ENCODE peak calls at places on chromosomes 12 and 14, in nine cellular contexts. Z is HFF-Myc, K is psoas muscle, R is mammary epithelial cell, Y is heart left ventricle, S is neural progenitor cell, W is trophoblast cell, E is fibroblast of lung, Q is AG10803. D is an unnamed sample.

GRCh38 chr12:28869197-28869596 is 279.9 kb upstream of the FAR2 start:
- DNase-seq in Z (no peak), K (no peak), R (peak), Y (no peak), S (no peak), W (peak), E (peak), Q (peak), D (no peak)

GRCh38 chr12:60616400-60616799 is 1020.6 kb downstream of the SLC16A7 start:
- DNase-seq in Z (no peak), K (no peak), R (no peak), Y (no peak), S (no peak), W (no peak), E (no peak), Q (no peak), D (no peak)

GRCh38 chr12:124321040-124321481 is 26.2 kb downstream of the RFLNA start:
- DNase-seq in Z (peak), K (peak), R (peak), Y (peak), S (peak), W (peak), E (peak), Q (peak), D (peak)

GRCh38 chr14:90611936-90612335 is 204.3 kb downstream of the TTC7B start:
- DNase-seq in Z (no peak), K (no peak), R (no peak), Y (no peak), S (no peak), W (no peak), E (peak), Q (peak), D (no peak)

GRCh38 chr14:21039059-21039422 is 3.1 kb upstream of the RNASE7 start:
- DNase-seq in Z (no peak), K (peak), R (peak), Y (peak), S (no peak), W (no peak), E (peak), Q (peak), D (no peak)

GRCh38 chr12:16880864-16881285 is 274.9 kb upstream of the LMO3 start:
- DNase-seq in Z (no peak), K (no peak), R (no peak), Y (no peak), S (peak), W (no peak), E (no peak), Q (no peak), D (no peak)

GRCh38 chr12:1212529-1212928 is 221.5 kb downstream of the ERC1 start:
- DNase-seq in Z (no peak), K (no peak), R (no peak), Y (no peak), S (peak), W (no peak), E (no peak), Q (no peak), D (no peak)

GRCh38 chr12:117571321-117571720 is 209.9 kb upstream of the NOS1 start:
- DNase-seq in Z (no peak), K (no peak), R (no peak), Y (no peak), S (no peak), W (no peak), E (no peak), Q (no peak), D (no peak)

GRCh38 chr12:67853204-67853603 is 136.0 kb upstream of the IFNG-AS1 start:
- DNase-seq in Z (no peak), K (no peak), R (no peak), Y (no peak), S (no peak), W (no peak), E (peak), Q (peak), D (no peak)

GRCh38 chr12:267581-268482 is 5.2 kb upstream of the SLC6A13 start:
- DNase-seq in Z (no peak), K (no peak), R (peak), Y (no peak), S (peak), W (no peak), E (no peak), Q (no peak), D (no peak)

GRCh38 chr14:67416085-67416484 is 4.1 kb upstream of the PLEK2 start:
- DNase-seq in Z (no peak), K (no peak), R (no peak), Y (no peak), S (no peak), W (no peak), E (no peak), Q (no peak), D (no peak)

GRCh38 chr12:26659930-26660329 is 173.1 kb downstream of the ITPR2 start:
- DNase-seq in Z (no peak), K (no peak), R (no peak), Y (no peak), S (no peak), W (no peak), E (no peak), Q (no peak), D (no peak)

GRCh38 chr12:50050119-50050385 is 7.3 kb upstream of the ASIC1 start:
- DNase-seq in Z (no peak), K (no peak), R (no peak), Y (no peak), S (no peak), W (no peak), E (no peak), Q (no peak), D (no peak)

GRCh38 chr14:92774563-92774962 is 19.5 kb upstream of the GOLGA5 start:
- DNase-seq in Z (no peak), K (no peak), R (no peak), Y (no peak), S (no peak), W (no peak), E (no peak), Q (no peak), D (no peak)

GRCh38 chr14:21059842-21060589 is 2.4 kb downstream of the RNASE8 start:
- DNase-seq in Z (no peak), K (no peak), R (no peak), Y (no peak), S (no peak), W (no peak), E (no peak), Q (peak), D (no peak)

GRCh38 chr14:89061696-89062095 is 237.2 kb downstream of the TTC8 start:
- DNase-seq in Z (no peak), K (no peak), R (no peak), Y (no peak), S (no peak), W (peak), E (no peak), Q (no peak), D (no peak)

GRCh38 chr14:21227150-21227549 is 42.1 kb downstream of the HNRNPC start:
- DNase-seq in Z (no peak), K (no peak), R (no peak), Y (no peak), S (no peak), W (no peak), E (no peak), Q (no peak), D (no peak)

GRCh38 chr12:12451063-12451462 is 94.2 kb downstream of the BORCS5 start:
- DNase-seq in Z (no peak), K (no peak), R (no peak), Y (no peak), S (no peak), W (no peak), E (no peak), Q (no peak), D (no peak)
- H3K4me3 ChIP-seq in Z (no peak), K (no peak), R (no peak), Y (no peak), S (no peak), W (no peak), E (no peak), Q (no peak), D (no peak)

GRCh38 chr12:6549379-6550151 is 6.3 kb downstream of the IFFO1 start:
- DNase-seq in Z (no peak), K (peak), R (no peak), Y (peak), S (no peak), W (no peak), E (no peak), Q (no peak), D (no peak)
- H3K4me3 ChIP-seq in Z (no peak), K (peak), R (no peak), Y (no peak), S (no peak), W (no peak), E (no peak), Q (no peak), D (no peak)

GRCh38 chr14:28776482-28777266 is 10.1 kb downstream of the FOXG1 start:
- DNase-seq in Z (no peak), K (no peak), R (no peak), Y (no peak), S (no peak), W (no peak), E (no peak), Q (no peak), D (no peak)
- H3K4me3 ChIP-seq in Z (no peak), K (no peak), R (no peak), Y (no peak), S (no peak), W (no peak), E (no peak), Q (no peak), D (no peak)

DNA sequence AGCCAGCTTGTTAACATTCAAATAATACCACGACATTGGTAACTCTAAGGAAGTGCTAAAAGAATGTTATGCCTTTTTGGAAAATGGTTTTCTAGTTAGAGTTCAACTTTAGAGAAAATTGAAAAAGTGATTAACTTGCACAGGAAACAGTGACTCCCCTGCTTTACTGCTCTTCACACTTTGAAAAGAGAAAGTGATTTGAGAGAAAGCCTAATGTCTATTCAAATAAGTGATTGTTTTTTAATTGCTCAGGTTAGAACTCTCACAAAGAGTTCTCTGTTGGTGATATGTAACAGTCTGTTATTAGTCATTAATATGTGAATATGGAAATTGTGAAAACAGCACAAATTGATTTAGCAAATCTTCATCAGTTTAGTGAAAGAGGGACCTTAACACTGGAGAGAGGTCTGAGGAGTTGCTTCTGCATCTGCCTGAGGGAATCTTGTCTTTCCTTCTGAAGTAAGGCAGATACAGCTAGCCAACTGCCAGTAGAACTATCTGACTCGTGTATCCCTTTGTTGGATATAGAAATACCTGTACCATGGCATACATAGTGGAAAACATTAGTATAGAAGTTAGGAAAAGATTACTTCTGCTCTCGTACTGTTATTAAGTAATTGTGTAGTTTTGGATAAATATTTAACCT is 25.5 kb downstream of the ATF7IP start:
- DNase-seq in Z (no peak), K (no peak), R (no peak), Y (no peak), S (no peak), W (no peak), E (no peak), Q (no peak), D (no peak)
- H3K4me3 ChIP-seq in Z (no peak), K (no peak), R (no peak), Y (no peak), S (no peak), W (no peak), E (no peak), Q (no peak), D (no peak)

GRCh38 chr12:48958049-48958388 is 732 bp upstream of the ARF3 start:
- DNase-seq in Z (no peak), K (no peak), R (no peak), Y (no peak), S (no peak), W (no peak), E (no peak), Q (no peak), D (no peak)
- H3K4me3 ChIP-seq in Z (peak), K (peak), R (peak), Y (peak), S (peak), W (no peak), E (peak), Q (peak), D (peak)

GRCh38 chr12:56633465-56634241 is 3.5 kb upstream of the BAZ2A start:
- DNase-seq in Z (no peak), K (no peak), R (no peak), Y (no peak), S (peak), W (no peak), E (no peak), Q (no peak), D (no peak)
- H3K4me3 ChIP-seq in Z (peak), K (peak), R (peak), Y (peak), S (peak), W (no peak), E (peak), Q (peak), D (peak)

GRCh38 chr12:9730591-9730990 is 2.3 kb downstream of the CLECL1 start:
- DNase-seq in Z (no peak), K (no peak), R (no peak), Y (no peak), S (no peak), W (no peak), E (no peak), Q (no peak), D (no peak)

GRCh38 chr12:9731393-9731792 is 1.5 kb downstream of the CLECL1 start:
- DNase-seq in Z (no peak), K (no peak), R (no peak), Y (no peak), S (no peak), W (no peak), E (no peak), Q (no peak), D (no peak)

GRCh38 chr12:9731797-9732196 is 1.1 kb downstream of the CLECL1 start:
- DNase-seq in Z (no peak), K (no peak), R (no peak), Y (no peak), S (no peak), W (no peak), E (no peak), Q (no peak), D (no peak)

GRCh38 chr12:9735601-9736000 is 2.7 kb upstream of the CLECL1 start:
- DNase-seq in Z (no peak), K (no peak), R (no peak), Y (no peak), S (no peak), W (no peak), E (no peak), Q (no peak), D (no peak)

DNA sequence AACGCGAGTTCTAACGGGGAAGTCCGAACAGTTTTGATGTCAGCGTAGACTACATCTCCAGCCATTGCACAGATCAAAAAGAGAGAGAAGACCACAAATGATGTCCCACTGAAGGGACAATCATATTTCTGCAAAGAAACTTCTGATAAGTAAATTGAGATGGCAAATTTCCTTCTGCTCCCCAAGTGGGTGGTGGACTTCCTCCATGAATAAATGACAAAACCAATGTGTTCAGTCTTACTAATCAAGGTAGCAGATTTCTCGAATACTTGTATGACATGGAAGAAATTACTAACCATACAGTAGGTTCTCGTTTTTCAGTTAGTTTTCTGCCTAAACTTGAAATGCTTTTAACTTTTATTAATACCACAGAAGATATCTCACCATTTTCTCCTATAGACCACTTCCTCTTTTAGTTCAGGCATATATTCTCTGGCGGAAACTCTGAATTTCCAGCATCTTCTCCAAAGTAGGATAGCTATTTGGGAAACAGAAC is at the start of gene CLECL1:
- DNase-seq in Z (no peak), K (no peak), R (no peak), Y (no peak), S (no peak), W (no peak), E (no peak), Q (no peak), D (no peak)
- H3K4me3 ChIP-seq in Z (no peak), K (no peak), R (no peak), Y (no peak), S (no peak), W (no peak), E (no peak), Q (no peak), D (no peak)

GRCh38 chr14:23286020-23286903 is at the start of gene HOMEZ:
- DNase-seq in Z (peak), K (peak), R (peak), Y (peak), S (peak), W (peak), E (peak), Q (peak), D (peak)
- H3K4me3 ChIP-seq in Z (peak), K (peak), R (peak), Y (peak), S (peak), W (peak), E (peak), Q (peak), D (peak)

DNA sequence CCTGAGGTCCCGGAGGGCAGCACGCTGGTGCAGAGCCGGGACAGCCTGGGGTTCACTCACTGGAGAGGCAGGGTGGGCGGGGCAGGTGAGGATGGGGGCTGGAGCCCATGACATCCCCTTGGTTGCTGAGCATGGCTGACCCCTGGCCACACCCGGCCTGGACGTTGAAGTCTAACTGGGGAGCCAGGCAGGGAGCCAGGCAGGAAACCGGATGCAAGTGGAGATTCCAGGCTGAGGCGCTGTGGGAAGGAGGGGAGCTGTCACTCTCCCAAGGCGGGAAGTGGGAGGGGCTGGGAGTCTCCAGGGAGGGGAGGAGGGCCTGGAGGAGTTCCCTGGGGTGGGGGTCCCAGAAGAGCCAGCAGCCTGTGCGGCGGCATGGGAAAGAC is 7.7 kb upstream of the INF2 start:
- DNase-seq in Z (peak), K (peak), R (peak), Y (peak), S (peak), W (peak), E (peak), Q (peak), D (no peak)
- H3K4me3 ChIP-seq in Z (peak), K (peak), R (peak), Y (peak), S (peak), W (no peak), E (peak), Q (peak), D (no peak)

D was measured in Jurkat, Clone E6-1.